ENCODE peak calls at places on chromosomes 13 and 19, in ten cellular contexts. I is memory B cell; X is activated CD4-positive, alpha-beta T cell treated with anti-CD3 and anti-CD28 coated beads, Interleukin-2, amount 50 U/mL, for 1 hour; P is astrocyte of the spinal cord; U is germinal center; G is mesendoderm; Y is astrocyte of the hippocampus; L is lower leg skin; C is fibroblast of lung; F is glutamatergic neuron. R is an unnamed sample.

GRCh38 chr13:110329798-110330461 is 22.8 kb downstream of the COL4A2 start:
- DNase-seq in L (no peak), X (no peak), F (no peak), C (peak), I (no peak), P (peak), G (no peak), U (no peak), Y (peak), R (no peak)

GRCh38 chr19:45676851-45677263 is 8.8 kb downstream of the GIPR start:
- DNase-seq in X (peak), Y (no peak), P (no peak), I (peak), L (no peak), U (peak), G (peak), C (no peak), F (no peak), R (no peak)

GRCh38 chr13:18961383-18962117 is 220.1 kb downstream of the TUBA3C start:
- DNase-seq in C (no peak), X (no peak), Y (no peak), I (no peak), L (no peak), U (no peak), G (no peak), F (no peak), P (no peak), R (no peak)

GRCh38 chr13:75685239-75685697 is 49.1 kb downstream of the LMO7 start:
- DNase-seq in G (peak), F (no peak), P (peak), L (no peak), C (peak), U (no peak), X (no peak), I (no peak), Y (peak), R (no peak)

GRCh38 chr19:55676384-55676783 is 1.4 kb downstream of the EPN1 start:
- DNase-seq in U (no peak), C (no peak), I (no peak), L (no peak), G (no peak), X (no peak), F (no peak), Y (no peak), P (no peak), R (no peak)

GRCh38 chr19:42468273-42468796 is 25.6 kb upstream of the CXCL17 start:
- DNase-seq in P (peak), U (no peak), L (peak), C (peak), Y (peak), X (no peak), F (peak), I (no peak), G (peak), R (no peak)

GRCh38 chr13:40664100-40665060 is 2.1 kb downstream of the FOXO1 start:
- DNase-seq in I (peak), U (peak), C (peak), G (peak), Y (peak), F (peak), L (peak), X (peak), P (peak), R (peak)

GRCh38 chr13:75129331-75129730 is 352.6 kb downstream of the TBC1D4 start:
- DNase-seq in G (no peak), Y (no peak), C (no peak), X (no peak), P (no peak), F (no peak), I (no peak), L (no peak), U (no peak), R (no peak)

GRCh38 chr19:4577020-4577782 is 17.7 kb upstream of the SEMA6B start:
- DNase-seq in F (no peak), P (peak), L (no peak), C (no peak), X (no peak), I (no peak), G (peak), Y (no peak), U (no peak), R (no peak)

GRCh38 chr13:26946675-26947342 is 186.2 kb upstream of the GPR12 start:
- DNase-seq in I (no peak), P (peak), F (no peak), G (peak), Y (peak), X (no peak), U (peak), C (peak), L (no peak), R (no peak)

GRCh38 chr19:40716031-40716654 is 543 bp downstream of the COQ8B start:
- DNase-seq in I (no peak), X (peak), Y (no peak), U (peak), P (no peak), L (no peak), G (no peak), C (no peak), F (no peak), R (no peak)

R was measured in naive thymus-derived CD4-positive, alpha-beta T cell.